ENCODE peak calls at places on chromosomes 12 and 14, in eight cellular contexts. One of them, this sample, is unnamed.

GRCh38 chr14:104106471-104106991 is 21.0 kb downstream of the ASPG start:
- DNase-seq in right cardiac atrium: peak; percentile 37
- DNase-seq in globus pallidus: no peak
- DNase-seq in activated CD8-positive, alpha-beta memory T cell treated with anti-CD3 and anti-CD28 coated beads, Interleukin-2, amount 10 ng/mL, durations not matched to agents 7 days and 5 days: no peak
- DNase-seq in A549: no peak
- DNase-seq in substantia nigra: no peak
- DNase-seq in stimulated activated CD8-positive, alpha-beta memory T cell treated with anti-CD3 and anti-CD28 coated beads, Interleukin-4, amount 100 ng/mL, for 48 hours: no peak
- DNase-seq in tibial artery: peak; percentile 60
- DNase-seq in this sample: peak; percentile 21

GRCh38 chr12:42091769-42092168 is 52.9 kb downstream of the GXYLT1 start:
- DNase-seq in stimulated activated CD8-positive, alpha-beta memory T cell treated with anti-CD3 and anti-CD28 coated beads, Interleukin-4, amount 100 ng/mL, for 48 hours: no peak
- DNase-seq in activated CD8-positive, alpha-beta memory T cell treated with anti-CD3 and anti-CD28 coated beads, Interleukin-2, amount 10 ng/mL, durations not matched to agents 7 days and 5 days: no peak
- DNase-seq in tibial artery: no peak
- DNase-seq in substantia nigra: no peak
- DNase-seq in A549: no peak
- DNase-seq in right cardiac atrium: no peak
- DNase-seq in globus pallidus: no peak
- DNase-seq in this sample: no peak

GRCh38 chr12:57850924-57851323 is 4.4 kb upstream of the CTDSP2 start:
- DNase-seq in A549: no peak
- DNase-seq in tibial artery: no peak
- DNase-seq in stimulated activated CD8-positive, alpha-beta memory T cell treated with anti-CD3 and anti-CD28 coated beads, Interleukin-4, amount 100 ng/mL, for 48 hours: no peak
- DNase-seq in globus pallidus: no peak
- DNase-seq in activated CD8-positive, alpha-beta memory T cell treated with anti-CD3 and anti-CD28 coated beads, Interleukin-2, amount 10 ng/mL, durations not matched to agents 7 days and 5 days: no peak
- DNase-seq in substantia nigra: peak; percentile 22
- DNase-seq in right cardiac atrium: no peak
- DNase-seq in this sample: no peak

GRCh38 chr12:113407931-113408585 is 4.4 kb upstream of the SDS start:
- DNase-seq in activated CD8-positive, alpha-beta memory T cell treated with anti-CD3 and anti-CD28 coated beads, Interleukin-2, amount 10 ng/mL, durations not matched to agents 7 days and 5 days: no peak
- DNase-seq in tibial artery: no peak
- DNase-seq in stimulated activated CD8-positive, alpha-beta memory T cell treated with anti-CD3 and anti-CD28 coated beads, Interleukin-4, amount 100 ng/mL, for 48 hours: no peak
- DNase-seq in substantia nigra: no peak
- DNase-seq in globus pallidus: no peak
- DNase-seq in right cardiac atrium: no peak
- DNase-seq in A549: no peak
- DNase-seq in this sample: no peak

GRCh38 chr14:31229638-31230229 is 22.1 kb upstream of the HECTD1 start:
- DNase-seq in globus pallidus: peak; percentile 11
- DNase-seq in tibial artery: peak; percentile 72
- DNase-seq in activated CD8-positive, alpha-beta memory T cell treated with anti-CD3 and anti-CD28 coated beads, Interleukin-2, amount 10 ng/mL, durations not matched to agents 7 days and 5 days: no peak
- DNase-seq in right cardiac atrium: peak; percentile 81
- DNase-seq in substantia nigra: peak; percentile 26
- DNase-seq in stimulated activated CD8-positive, alpha-beta memory T cell treated with anti-CD3 and anti-CD28 coated beads, Interleukin-4, amount 100 ng/mL, for 48 hours: no peak
- DNase-seq in A549: peak; percentile 98
- DNase-seq in this sample: peak; percentile 19

GRCh38 chr14:26775765-26776577 is 178.1 kb upstream of the NOVA1 start:
- DNase-seq in substantia nigra: no peak
- DNase-seq in right cardiac atrium: no peak
- DNase-seq in globus pallidus: no peak
- DNase-seq in tibial artery: no peak
- DNase-seq in A549: no peak
- DNase-seq in activated CD8-positive, alpha-beta memory T cell treated with anti-CD3 and anti-CD28 coated beads, Interleukin-2, amount 10 ng/mL, durations not matched to agents 7 days and 5 days: no peak
- DNase-seq in stimulated activated CD8-positive, alpha-beta memory T cell treated with anti-CD3 and anti-CD28 coated beads, Interleukin-4, amount 100 ng/mL, for 48 hours: no peak
- DNase-seq in this sample: no peak

GRCh38 chr12:132395192-132395907 is 66.0 kb upstream of the GALNT9 start:
- DNase-seq in stimulated activated CD8-positive, alpha-beta memory T cell treated with anti-CD3 and anti-CD28 coated beads, Interleukin-4, amount 100 ng/mL, for 48 hours: no peak
- DNase-seq in right cardiac atrium: peak; percentile 17
- DNase-seq in A549: no peak
- DNase-seq in activated CD8-positive, alpha-beta memory T cell treated with anti-CD3 and anti-CD28 coated beads, Interleukin-2, amount 10 ng/mL, durations not matched to agents 7 days and 5 days: no peak
- DNase-seq in tibial artery: peak; percentile 56
- DNase-seq in globus pallidus: no peak
- DNase-seq in substantia nigra: no peak
- DNase-seq in this sample: no peak

GRCh38 chr12:120842595-120842994 is 61.6 kb downstream of the SPPL3 start:
- DNase-seq in substantia nigra: no peak
- DNase-seq in stimulated activated CD8-positive, alpha-beta memory T cell treated with anti-CD3 and anti-CD28 coated beads, Interleukin-4, amount 100 ng/mL, for 48 hours: no peak
- DNase-seq in tibial artery: no peak
- DNase-seq in A549: no peak
- DNase-seq in right cardiac atrium: no peak
- DNase-seq in globus pallidus: no peak
- DNase-seq in activated CD8-positive, alpha-beta memory T cell treated with anti-CD3 and anti-CD28 coated beads, Interleukin-2, amount 10 ng/mL, durations not matched to agents 7 days and 5 days: no peak
- DNase-seq in this sample: no peak

GRCh38 chr12:106602071-106602470 is 19.3 kb downstream of the RFX4 start:
- DNase-seq in tibial artery: no peak
- DNase-seq in globus pallidus: no peak
- DNase-seq in substantia nigra: no peak
- DNase-seq in activated CD8-positive, alpha-beta memory T cell treated with anti-CD3 and anti-CD28 coated beads, Interleukin-2, amount 10 ng/mL, durations not matched to agents 7 days and 5 days: no peak
- DNase-seq in right cardiac atrium: no peak
- DNase-seq in stimulated activated CD8-positive, alpha-beta memory T cell treated with anti-CD3 and anti-CD28 coated beads, Interleukin-4, amount 100 ng/mL, for 48 hours: no peak
- DNase-seq in A549: no peak
- DNase-seq in this sample: no peak